ENCODE peak calls at places on chromosome 1, in six cellular contexts. Y is H7, H is left colon, Z is AG10803, N is astrocyte of the cerebellum, K is midbrain. C is an unnamed sample.

GRCh38 chr1:207805841-207806421 is 54.1 kb downstream of the CD46 start:
- DNase-seq in Y (no peak), H (peak; percentile 58), Z (peak; percentile 99), N (peak; percentile 64), K (no peak), C (peak; percentile 85)

GRCh38 chr1:39632491-39633417 is 6.7 kb downstream of the HEYL start:
- DNase-seq in Y (peak; percentile 97), H (no peak), Z (peak; percentile 45), N (no peak), K (peak; percentile 21), C (no peak)

GRCh38 chr1:67126974-67127373 is 7.8 kb downstream of the C1orf141 start:
- DNase-seq in Y (no peak), H (no peak), Z (no peak), N (no peak), K (no peak), C (no peak)

GRCh38 chr1:19651141-19651737 is 7.1 kb downstream of the NBL1 start:
- DNase-seq in Y (peak; percentile 92), H (no peak), Z (peak; percentile 58), N (no peak), K (peak; percentile 17), C (no peak)

GRCh38 chr1:240597153-240597745 is 14.7 kb downstream of the GREM2 start:
- DNase-seq in Y (no peak), H (no peak), Z (no peak), N (no peak), K (no peak), C (no peak)

GRCh38 chr1:225228871-225229303 is 199.0 kb downstream of the LBR start:
- DNase-seq in Y (no peak), H (no peak), Z (no peak), N (no peak), K (no peak), C (no peak)

GRCh38 chr1:173603056-173603591 is at the start of gene SLC9C2:
- DNase-seq in Y (peak; percentile 8), H (no peak), Z (peak; percentile 24), N (no peak), K (no peak), C (no peak)

GRCh38 chr1:226082959-226083302 is 20.4 kb downstream of the H3-3A start:
- DNase-seq in Y (no peak), H (peak; percentile 46), Z (peak; percentile 40), N (no peak), K (no peak), C (no peak)

GRCh38 chr1:88877382-88877825 is 14.0 kb downstream of the GTF2B start:
- DNase-seq in Y (peak; percentile 17), H (no peak), Z (peak; percentile 49), N (no peak), K (peak; percentile 38), C (no peak)

GRCh38 chr1:183693521-183693920 is 40.4 kb upstream of the APOBEC4 start:
- DNase-seq in Y (no peak), H (no peak), Z (no peak), N (no peak), K (no peak), C (no peak)

GRCh38 chr1:174989540-174990181 is 10.1 kb upstream of the CACYBP start:
- DNase-seq in Y (no peak), H (no peak), Z (peak; percentile 28), N (no peak), K (peak; percentile 14), C (no peak)

GRCh38 chr1:9399510-9400424 is 107.1 kb downstream of the SPSB1 start:
- DNase-seq in Y (peak; percentile 63), H (no peak), Z (no peak), N (no peak), K (peak; percentile 39), C (no peak)

GRCh38 chr1:232378266-232379041 is 251.5 kb downstream of the SIPA1L2 start:
- DNase-seq in Y (no peak), H (no peak), Z (no peak), N (no peak), K (no peak), C (no peak)

GRCh38 chr1:55374801-55375616 is 159.8 kb upstream of the USP24 start:
- DNase-seq in Y (no peak), H (peak; percentile 36), Z (peak; percentile 78), N (no peak), K (peak; percentile 81), C (no peak)

GRCh38 chr1:8456991-8457390 is 139.1 kb downstream of the SLC45A1 start:
- DNase-seq in Y (no peak), H (no peak), Z (no peak), N (no peak), K (no peak), C (no peak)

GRCh38 chr1:47794530-47794929 is 202.7 kb downstream of the TRABD2B start:
- DNase-seq in Y (no peak), H (no peak), Z (no peak), N (no peak), K (no peak), C (no peak)

GRCh38 chr1:94777281-94777680 is 42.9 kb upstream of the SLC44A3 start:
- DNase-seq in Y (no peak), H (no peak), Z (no peak), N (no peak), K (no peak), C (no peak)

GRCh38 chr1:7847599-7847998 is 5.3 kb downstream of the UTS2 start:
- DNase-seq in Y (no peak), H (no peak), Z (peak; percentile 85), N (peak; percentile 80), K (no peak), C (peak; percentile 44)

GRCh38 chr1:228031276-228031995 is 24.6 kb downstream of the WNT3A start:
- DNase-seq in Y (no peak), H (peak; percentile 16), Z (no peak), N (no peak), K (no peak), C (no peak)

GRCh38 chr1:215252164-215252563 is 169.6 kb downstream of the KCNK2 start:
- DNase-seq in Y (no peak), H (no peak), Z (no peak), N (no peak), K (no peak), C (no peak)

GRCh38 chr1:186511761-186512637 is 51.1 kb upstream of the PDC start:
- DNase-seq in Y (no peak), H (no peak), Z (no peak), N (no peak), K (no peak), C (no peak)

GRCh38 chr1:160226623-160227022 is 21.4 kb downstream of the PEA15 start:
- DNase-seq in Y (no peak), H (no peak), Z (no peak), N (no peak), K (no peak), C (no peak)